ENCODE peak calls at places on chromosomes 2 and 18, in nine cellular contexts. E is A549, H is astrocyte, N is MM.1S, C is SK-N-SH, S is trophoblast cell, V is H9, Q is GM23338, B is neuronal stem cell. A is an unnamed sample.

GRCh38 chr2:42092084-42092996 is 44.5 kb downstream of the PKDCC start:
- DNase-seq in E (no peak), H (peak; percentile 18), N (no peak), C (no peak), S (peak; percentile 92), V (no peak), Q (peak; percentile 65), B (no peak), A (no peak)

GRCh38 chr18:53799134-53799533 is 425.3 kb downstream of the MBD2 start:
- DNase-seq in E (no peak), H (peak; percentile 39), N (no peak), C (no peak), S (no peak), V (no peak), Q (no peak), B (no peak), A (no peak)

GRCh38 chr2:233404227-233404626 is 49.9 kb downstream of the DGKD start:
- DNase-seq in E (peak; percentile 60), H (no peak), N (peak; percentile 57), C (no peak), S (peak; percentile 64), V (no peak), Q (peak; percentile 59), B (no peak), A (peak; percentile 62)

GRCh38 chr2:53787255-53787910 is 539 bp downstream of the ERLEC1 start:
- DNase-seq in E (no peak), H (peak; percentile 44), N (peak; percentile 35), C (peak; percentile 16), S (peak; percentile 15), V (no peak), Q (peak; percentile 8), B (no peak), A (no peak)

GRCh38 chr2:122341007-122341406 is 585.6 kb downstream of the TSN start:
- DNase-seq in E (no peak), H (peak; percentile 3), N (no peak), C (no peak), S (no peak), V (no peak), Q (no peak), B (no peak), A (no peak)

GRCh38 chr2:2123259-2123658 is 207.8 kb downstream of the MYT1L start:
- DNase-seq in E (no peak), H (no peak), N (no peak), C (no peak), S (no peak), V (peak; percentile 47), Q (peak; percentile 42), B (no peak), A (no peak)

GRCh38 chr2:8118940-8119781 is 562.7 kb upstream of the ID2 start:
- DNase-seq in E (no peak), H (no peak), N (no peak), C (no peak), S (peak; percentile 23), V (peak; percentile 35), Q (no peak), B (no peak), A (no peak)

GRCh38 chr2:217220228-217221013 is 360.6 kb upstream of the TNP1 start:
- DNase-seq in E (no peak), H (no peak), N (no peak), C (no peak), S (no peak), V (no peak), Q (no peak), B (no peak), A (no peak)

GRCh38 chr2:48983051-48983450 is 171.3 kb downstream of the FSHR start:
- DNase-seq in E (no peak), H (no peak), N (no peak), C (no peak), S (no peak), V (no peak), Q (no peak), B (no peak), A (no peak)

GRCh38 chr18:74142251-74142650 is 5.4 kb downstream of the FBXO15 start:
- DNase-seq in E (no peak), H (no peak), N (no peak), C (no peak), S (no peak), V (no peak), Q (no peak), B (no peak), A (no peak)

GRCh38 chr2:201408931-201409330 is 42.3 kb downstream of the TRAK2 start:
- DNase-seq in E (no peak), H (no peak), N (no peak), C (no peak), S (no peak), V (no peak), Q (no peak), B (no peak), A (no peak)

GRCh38 chr2:201404699-201405275 is 46.5 kb downstream of the TRAK2 start:
- DNase-seq in E (no peak), H (no peak), N (no peak), C (no peak), S (no peak), V (no peak), Q (peak; percentile 8), B (no peak), A (no peak)

GRCh38 chr2:201403904-201404303 is 46.8 kb upstream of the FLACC1 start:
- DNase-seq in E (no peak), H (peak; percentile 84), N (no peak), C (no peak), S (peak; percentile 64), V (no peak), Q (no peak), B (peak; percentile 8), A (no peak)

GRCh38 chr2:201407265-201407664 is 44.0 kb downstream of the TRAK2 start:
- DNase-seq in E (peak; percentile 12), H (no peak), N (no peak), C (no peak), S (no peak), V (no peak), Q (no peak), B (no peak), A (no peak)

GRCh38 chr2:201406077-201406662 is 45.1 kb downstream of the TRAK2 start:
- DNase-seq in E (no peak), H (peak; percentile 71), N (no peak), C (no peak), S (no peak), V (no peak), Q (no peak), B (no peak), A (peak; percentile 53)
- H3K4me2 ChIP-seq in E (peak overlapping the region; percentile 67), H (no peak overlapping the region), N (no peak overlapping the region), C (no peak overlapping the region), S (no peak overlapping the region), V (no peak overlapping the region), Q (no peak overlapping the region), B (no peak overlapping the region), A (peak overlapping the region; percentile 37)

GRCh38 chr2:114548151-114548550 is 105.7 kb downstream of the DPP10 start:
- DNase-seq in E (no peak), H (no peak), N (no peak), C (no peak), S (no peak), V (no peak), Q (no peak), B (no peak), A (no peak)

GRCh38 chr2:114545052-114545451 is 102.6 kb downstream of the DPP10 start:
- DNase-seq in E (no peak), H (no peak), N (no peak), C (no peak), S (no peak), V (no peak), Q (no peak), B (no peak), A (no peak)

GRCh38 chr2:114543106-114543806 is 100.8 kb downstream of the DPP10 start:
- DNase-seq in E (no peak), H (no peak), N (no peak), C (no peak), S (peak; percentile 74), V (peak; percentile 42), Q (peak; percentile 48), B (no peak), A (no peak)

GRCh38 chr2:114550364-114550763 is 107.9 kb downstream of the DPP10 start:
- DNase-seq in E (no peak), H (no peak), N (no peak), C (no peak), S (no peak), V (no peak), Q (no peak), B (no peak), A (no peak)

GRCh38 chr2:114546511-114546910 is 104.1 kb downstream of the DPP10 start:
- DNase-seq in E (no peak), H (no peak), N (no peak), C (no peak), S (no peak), V (no peak), Q (no peak), B (no peak), A (no peak)
- H3K4me2 ChIP-seq in E (no peak overlapping the region), H (no peak overlapping the region), N (no peak overlapping the region), C (no peak overlapping the region), S (no peak overlapping the region), V (no peak overlapping the region), Q (no peak overlapping the region), B (no peak overlapping the region), A (no peak overlapping the region)

GRCh38 chr2:241161646-241162281 is 11.5 kb downstream of the PPP1R7 start:
- DNase-seq in E (no peak), H (peak; percentile 87), N (no peak), C (no peak), S (no peak), V (no peak), Q (no peak), B (no peak), A (no peak)
- H3K4me2 ChIP-seq in E (no peak overlapping the region), H (peak overlapping the region; percentile 38), N (no peak overlapping the region), C (no peak overlapping the region), S (no peak overlapping the region), V (no peak overlapping the region), Q (no peak overlapping the region), B (no peak overlapping the region), A (no peak overlapping the region)

GRCh38 chr2:218267259-218267658 is 2.7 kb downstream of the AAMP start:
- DNase-seq in E (no peak), H (no peak), N (no peak), C (no peak), S (no peak), V (no peak), Q (no peak), B (no peak), A (no peak)
- H3K4me2 ChIP-seq in E (no peak overlapping the region), H (no peak overlapping the region), N (no peak overlapping the region), C (no peak overlapping the region), S (no peak overlapping the region), V (no peak overlapping the region), Q (no peak overlapping the region), B (no peak overlapping the region), A (no peak overlapping the region)

GRCh38 chr2:236798491-236798890 is 228.9 kb downstream of the ACKR3 start:
- DNase-seq in E (no peak), H (no peak), N (no peak), C (no peak), S (no peak), V (no peak), Q (no peak), B (no peak), A (no peak)
- H3K4me2 ChIP-seq in E (no peak overlapping the region), H (no peak overlapping the region), N (no peak overlapping the region), C (no peak overlapping the region), S (no peak overlapping the region), V (no peak overlapping the region), Q (no peak overlapping the region), B (no peak overlapping the region), A (no peak overlapping the region)